ENCODE peak calls at places on chromosomes 2 and 18, in five cellular contexts. S, D, U, K and N are unnamed samples.

GRCh38 chr2:226135861-226136548 is 663.6 kb downstream of the IRS1 start:
- DNase-seq in S (no peak), D (no peak), U (no peak), K (no peak), N (no peak)

GRCh38 chr2:144048631-144049060 is 471.3 kb downstream of the ZEB2 start:
- DNase-seq in S (no peak), D (no peak), U (no peak), K (no peak), N (no peak)

GRCh38 chr2:227818569-227819397 is 5.1 kb downstream of the CCL20 start:
- DNase-seq in S (no peak), D (no peak), U (peak; percentile 52), K (no peak), N (no peak)

GRCh38 chr2:173350383-173350782 is 4.3 kb upstream of the CDCA7 start:
- DNase-seq in S (no peak), D (no peak), U (no peak), K (no peak), N (no peak)

GRCh38 chr2:9846554-9846953 is 3.3 kb downstream of the TAF1B start:
- DNase-seq in S (peak; percentile 83), D (no peak), U (peak; percentile 41), K (no peak), N (no peak)

GRCh38 chr2:235695602-235695895 is 201.7 kb downstream of the AGAP1 start:
- DNase-seq in S (no peak), D (no peak), U (no peak), K (no peak), N (no peak)

GRCh38 chr2:85185431-85185940 is 52.3 kb downstream of the TCF7L1 start:
- DNase-seq in S (no peak), D (no peak), U (no peak), K (no peak), N (no peak)

GRCh38 chr2:68974946-68975665 is 670 bp downstream of the GKN1 start:
- DNase-seq in S (no peak), D (no peak), U (no peak), K (no peak), N (no peak)

GRCh38 chr2:232218778-232219495 is 159.6 kb upstream of the ALPP start:
- DNase-seq in S (no peak), D (no peak), U (no peak), K (no peak), N (peak; percentile 56)

GRCh38 chr18:24503182-24503581 is 42.7 kb downstream of the HRH4 start:
- DNase-seq in S (no peak), D (no peak), U (no peak), K (no peak), N (no peak)

GRCh38 chr2:25707927-25708326 is 34.5 kb upstream of the DTNB start:
- DNase-seq in S (no peak), D (no peak), U (no peak), K (no peak), N (no peak)

GRCh38 chr2:39068290-39068689 is 52.6 kb downstream of the SOS1 start:
- DNase-seq in S (peak; percentile 87), D (no peak), U (peak; percentile 55), K (no peak), N (no peak)

GRCh38 chr2:96161785-96162367 is 16.6 kb upstream of the DUSP2 start:
- DNase-seq in S (no peak), D (no peak), U (no peak), K (no peak), N (no peak)

GRCh38 chr2:96537066-96537733 is 648 bp downstream of the ARID5A start:
- DNase-seq in S (peak; percentile 43), D (peak; percentile 57), U (no peak), K (peak; percentile 61), N (peak; percentile 88)

GRCh38 chr2:76640905-76641304 is 881.3 kb downstream of the LRRTM4 start:
- DNase-seq in S (peak; percentile 45), D (peak; percentile 30), U (peak; percentile 13), K (no peak), N (no peak)

GRCh38 chr18:8813621-8814020 is 108.3 kb downstream of the MTCL1 start:
- DNase-seq in S (no peak), D (no peak), U (no peak), K (no peak), N (no peak)

GRCh38 chr2:190088917-190089316 is 26.4 kb upstream of the MSTN start:
- DNase-seq in S (peak; percentile 74), D (peak; percentile 51), U (peak; percentile 51), K (peak; percentile 46), N (no peak)

GRCh38 chr2:143717053-143717452 is 587.8 kb downstream of the ARHGAP15 start:
- DNase-seq in S (no peak), D (peak; percentile 51), U (no peak), K (no peak), N (no peak)

GRCh38 chr2:3805120-3805519 is 101.7 kb downstream of the DCDC2C start:
- DNase-seq in S (peak; percentile 23), D (peak; percentile 26), U (peak; percentile 48), K (peak; percentile 52), N (no peak)

GRCh38 chr2:158659483-158659882 is 135.6 kb upstream of the DAPL1 start:
- DNase-seq in S (peak; percentile 16), D (no peak), U (no peak), K (no peak), N (no peak)

GRCh38 chr18:42712065-42712464 is 403.4 kb downstream of the RIT2 start:
- DNase-seq in S (no peak), D (no peak), U (no peak), K (no peak), N (no peak)

GRCh38 chr18:58005885-58006523 is 38.0 kb upstream of the NEDD4L start:
- DNase-seq in S (peak; percentile 82), D (no peak), U (peak; percentile 12), K (no peak), N (no peak)

GRCh38 chr2:15976334-15976733 is 36.0 kb downstream of the MYCN start:
- DNase-seq in S (peak; percentile 3), D (no peak), U (no peak), K (no peak), N (no peak)

GRCh38 chr2:158228943-158229508 is 127.3 kb downstream of the UPP2 start:
- DNase-seq in S (no peak), D (no peak), U (no peak), K (no peak), N (no peak)

GRCh38 chr2:167331636-167332232 is 443.5 kb downstream of the XIRP2 start:
- DNase-seq in S (no peak), D (no peak), U (no peak), K (peak; percentile 51), N (no peak)

GRCh38 chr2:167332358-167332757 is 444.1 kb downstream of the XIRP2 start:
- DNase-seq in S (no peak), D (no peak), U (no peak), K (no peak), N (no peak)

GRCh38 chr2:167335627-167336026 is 447.3 kb downstream of the XIRP2 start:
- DNase-seq in S (peak; percentile 6), D (no peak), U (no peak), K (no peak), N (no peak)

GRCh38 chr2:167334343-167334742 is 446.1 kb downstream of the XIRP2 start:
- DNase-seq in S (no peak), D (no peak), U (no peak), K (no peak), N (no peak)

GRCh38 chr2:167333245-167333644 is 445.0 kb downstream of the XIRP2 start:
- DNase-seq in S (no peak), D (no peak), U (no peak), K (no peak), N (no peak)
- TF ChIP-seq CTCF in S (peak; percentile 15), D (no peak), U (no peak), K (peak; percentile 16), N (no peak)

GRCh38 chr18:48886520-48887293 is 64.1 kb downstream of the SMAD7 start:
- DNase-seq in S (no peak), D (no peak), U (no peak), K (no peak), N (no peak)

GRCh38 chr18:48888681-48889080 is 62.1 kb downstream of the SMAD7 start:
- DNase-seq in S (no peak), D (no peak), U (no peak), K (no peak), N (no peak)

GRCh38 chr18:48889115-48889941 is 61.4 kb downstream of the SMAD7 start:
- DNase-seq in S (no peak), D (peak; percentile 53), U (no peak), K (peak; percentile 86), N (no peak)

GRCh38 chr18:48887294-48887904 is 63.4 kb downstream of the SMAD7 start:
- DNase-seq in S (no peak), D (no peak), U (no peak), K (no peak), N (no peak)

GRCh38 chr18:48887905-48888531 is 62.7 kb downstream of the SMAD7 start:
- DNase-seq in S (no peak), D (no peak), U (no peak), K (no peak), N (no peak)
- TF ChIP-seq CTCF in S (no peak), D (no peak), U (no peak), K (no peak), N (no peak)

GRCh38 chr2:127697482-127698180 is 3.7 kb upstream of the SFT2D3 start:
- DNase-seq in S (no peak), D (no peak), U (no peak), K (no peak), N (no peak)

GRCh38 chr2:127694986-127695385 is 6.3 kb upstream of the SFT2D3 start:
- DNase-seq in S (no peak), D (no peak), U (no peak), K (no peak), N (no peak)

GRCh38 chr2:127698553-127699355 is 2.5 kb upstream of the SFT2D3 start:
- DNase-seq in S (no peak), D (no peak), U (no peak), K (no peak), N (no peak)

GRCh38 chr2:127700527-127701192 is 637 bp upstream of the SFT2D3 start:
- DNase-seq in S (peak; percentile 55), D (peak; percentile 20), U (peak; percentile 28), K (peak; percentile 24), N (no peak)

DNA sequence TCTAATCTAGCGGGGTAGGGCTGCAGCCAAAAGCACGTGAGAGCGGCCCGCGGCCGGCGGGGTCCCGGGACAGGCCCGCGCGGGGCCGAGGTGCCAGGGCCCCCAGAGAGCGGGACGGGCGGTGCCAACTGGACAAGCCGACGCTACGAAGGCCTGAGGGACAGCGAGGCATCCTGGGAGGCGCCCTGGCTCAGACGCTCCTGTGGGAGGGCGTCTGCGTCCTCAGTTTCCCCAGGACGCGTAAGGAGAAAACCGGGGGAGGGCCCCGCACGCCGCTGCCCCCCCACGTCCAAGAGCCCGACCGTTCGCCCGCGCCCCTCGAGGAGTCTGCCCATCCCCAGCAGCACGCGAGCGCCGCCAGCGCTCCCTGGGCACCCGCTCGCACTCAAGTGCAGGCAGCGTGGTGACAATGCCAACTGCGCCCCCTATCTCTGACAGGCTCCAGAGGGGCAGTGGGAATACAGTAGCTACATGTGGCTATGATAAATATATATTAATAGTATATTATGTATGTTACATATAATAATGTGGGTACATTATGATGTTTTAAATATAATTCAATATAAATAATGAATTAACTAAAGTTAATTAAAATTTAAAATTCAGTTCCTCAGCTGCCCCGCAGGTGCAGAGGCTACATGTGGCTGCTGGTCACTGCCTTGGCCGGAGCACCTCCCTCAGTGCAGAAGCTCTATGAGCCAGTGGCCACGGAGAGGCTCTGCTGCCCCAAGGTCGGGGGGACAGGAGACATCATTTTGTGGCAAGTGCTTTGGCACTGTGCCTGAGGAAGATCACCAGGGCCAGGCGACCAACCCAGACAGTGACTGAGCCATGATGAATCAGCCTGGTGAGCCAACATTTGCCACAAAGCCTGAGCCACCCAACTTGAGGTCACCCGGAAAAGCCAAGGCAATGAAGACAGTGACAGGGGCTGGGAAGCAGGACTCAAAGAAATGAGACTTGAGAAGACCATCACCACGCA is 5.5 kb upstream of the SFT2D3 start:
- DNase-seq in S (peak; percentile 66), D (peak; percentile 50), U (no peak), K (peak; percentile 53), N (no peak)
- TF ChIP-seq CTCF in S (peak; percentile 49), D (no peak), U (no peak), K (peak; percentile 39), N (peak; percentile 54)

GRCh38 chr2:194079989-194080388 is 1577.0 kb upstream of the SLC39A10 start:
- DNase-seq in S (no peak), D (no peak), U (no peak), K (no peak), N (no peak)
- TF ChIP-seq CTCF in S (no peak), D (no peak), U (no peak), K (no peak), N (no peak)